ENCODE peak calls at places on chromosome 19, in nine cellular contexts. One of them, this sample, is unnamed.

GRCh38 chr19:33296473-33297060 is 5.8 kb downstream of the CEBPA start:
- DNase-seq in AG04450: no peak
- DNase-seq in NCI-H1417: no peak
- DNase-seq in left cardiac atrium: no peak
- DNase-seq in IMR-90: no peak
- DNase-seq in skeletal muscle cell: no peak
- DNase-seq in iris pigment epithelial cell: no peak
- DNase-seq in activated T-cell treated with anti-CD3 and anti-CD28 coated beads, Interleukin-2, amount 50 U/mL, for 4 hours: no peak
- DNase-seq in WTC11: no peak
- DNase-seq in this sample: no peak

GRCh38 chr19:5330307-5330720 is 10.3 kb downstream of the PTPRS start:
- DNase-seq in AG04450: no peak
- DNase-seq in NCI-H1417: no peak
- DNase-seq in left cardiac atrium: no peak
- DNase-seq in IMR-90: no peak
- DNase-seq in skeletal muscle cell: no peak
- DNase-seq in iris pigment epithelial cell: no peak
- DNase-seq in activated T-cell treated with anti-CD3 and anti-CD28 coated beads, Interleukin-2, amount 50 U/mL, for 4 hours: no peak
- DNase-seq in WTC11: no peak
- DNase-seq in this sample: no peak

GRCh38 chr19:36128392-36128736 is 11.5 kb upstream of the CAPNS1 start:
- DNase-seq in AG04450: no peak
- DNase-seq in NCI-H1417: no peak
- DNase-seq in left cardiac atrium: no peak
- DNase-seq in IMR-90: no peak
- DNase-seq in skeletal muscle cell: no peak
- DNase-seq in iris pigment epithelial cell: no peak
- DNase-seq in activated T-cell treated with anti-CD3 and anti-CD28 coated beads, Interleukin-2, amount 50 U/mL, for 4 hours: no peak
- DNase-seq in WTC11: peak
- DNase-seq in this sample: no peak

GRCh38 chr19:42606660-42607351 is 12.1 kb upstream of the CEACAM8 start:
- DNase-seq in AG04450: no peak
- DNase-seq in NCI-H1417: peak
- DNase-seq in left cardiac atrium: peak
- DNase-seq in IMR-90: peak
- DNase-seq in skeletal muscle cell: no peak
- DNase-seq in iris pigment epithelial cell: peak
- DNase-seq in activated T-cell treated with anti-CD3 and anti-CD28 coated beads, Interleukin-2, amount 50 U/mL, for 4 hours: peak
- DNase-seq in WTC11: peak
- DNase-seq in this sample: peak

GRCh38 chr19:32543107-32543900 is 37.7 kb upstream of the PDCD5 start:
- DNase-seq in AG04450: no peak
- DNase-seq in NCI-H1417: no peak
- DNase-seq in left cardiac atrium: no peak
- DNase-seq in IMR-90: peak
- DNase-seq in skeletal muscle cell: no peak
- DNase-seq in iris pigment epithelial cell: peak
- DNase-seq in activated T-cell treated with anti-CD3 and anti-CD28 coated beads, Interleukin-2, amount 50 U/mL, for 4 hours: no peak
- DNase-seq in WTC11: no peak
- DNase-seq in this sample: no peak

GRCh38 chr19:32223595-32224370 is 121.6 kb upstream of the ZNF507 start:
- DNase-seq in AG04450: no peak
- DNase-seq in NCI-H1417: no peak
- DNase-seq in left cardiac atrium: no peak
- DNase-seq in IMR-90: no peak
- DNase-seq in skeletal muscle cell: no peak
- DNase-seq in iris pigment epithelial cell: no peak
- DNase-seq in activated T-cell treated with anti-CD3 and anti-CD28 coated beads, Interleukin-2, amount 50 U/mL, for 4 hours: no peak
- DNase-seq in WTC11: peak
- DNase-seq in this sample: no peak

GRCh38 chr19:46495789-46496099 is at the start of gene PNMA8B:
- DNase-seq in AG04450: no peak
- DNase-seq in NCI-H1417: peak
- DNase-seq in left cardiac atrium: peak
- DNase-seq in IMR-90: peak
- DNase-seq in skeletal muscle cell: no peak
- DNase-seq in iris pigment epithelial cell: peak
- DNase-seq in activated T-cell treated with anti-CD3 and anti-CD28 coated beads, Interleukin-2, amount 50 U/mL, for 4 hours: peak
- DNase-seq in WTC11: peak
- DNase-seq in this sample: peak

GRCh38 chr19:5152767-5153532 is 184.0 kb downstream of the KDM4B start:
- DNase-seq in AG04450: no peak
- DNase-seq in NCI-H1417: no peak
- DNase-seq in left cardiac atrium: no peak
- DNase-seq in IMR-90: no peak
- DNase-seq in skeletal muscle cell: no peak
- DNase-seq in iris pigment epithelial cell: no peak
- DNase-seq in activated T-cell treated with anti-CD3 and anti-CD28 coated beads, Interleukin-2, amount 50 U/mL, for 4 hours: no peak
- DNase-seq in WTC11: no peak
- DNase-seq in this sample: no peak

GRCh38 chr19:10566658-10567410 is 1.0 kb upstream of the KRI1 start:
- DNase-seq in AG04450: no peak
- DNase-seq in NCI-H1417: no peak
- DNase-seq in left cardiac atrium: peak
- DNase-seq in IMR-90: no peak
- DNase-seq in skeletal muscle cell: no peak
- DNase-seq in iris pigment epithelial cell: no peak
- DNase-seq in activated T-cell treated with anti-CD3 and anti-CD28 coated beads, Interleukin-2, amount 50 U/mL, for 4 hours: no peak
- DNase-seq in WTC11: no peak
- DNase-seq in this sample: no peak

GRCh38 chr19:30896551-30896950 is 452.7 kb downstream of the TSHZ3 start:
- DNase-seq in AG04450: no peak
- DNase-seq in NCI-H1417: no peak
- DNase-seq in left cardiac atrium: no peak
- DNase-seq in IMR-90: no peak
- DNase-seq in skeletal muscle cell: no peak
- DNase-seq in iris pigment epithelial cell: no peak
- DNase-seq in activated T-cell treated with anti-CD3 and anti-CD28 coated beads, Interleukin-2, amount 50 U/mL, for 4 hours: no peak
- DNase-seq in WTC11: no peak
- DNase-seq in this sample: no peak

GRCh38 chr19:16429066-16429758 is 42.6 kb downstream of the EPS15L1 start:
- DNase-seq in AG04450: no peak
- DNase-seq in NCI-H1417: no peak
- DNase-seq in left cardiac atrium: peak
- DNase-seq in IMR-90: no peak
- DNase-seq in skeletal muscle cell: no peak
- DNase-seq in iris pigment epithelial cell: no peak
- DNase-seq in activated T-cell treated with anti-CD3 and anti-CD28 coated beads, Interleukin-2, amount 50 U/mL, for 4 hours: no peak
- DNase-seq in WTC11: no peak
- DNase-seq in this sample: peak

GRCh38 chr19:3814648-3815047 is 28.5 kb upstream of the MATK start:
- DNase-seq in AG04450: no peak
- DNase-seq in NCI-H1417: no peak
- DNase-seq in left cardiac atrium: no peak
- DNase-seq in IMR-90: no peak
- DNase-seq in skeletal muscle cell: no peak
- DNase-seq in iris pigment epithelial cell: no peak
- DNase-seq in activated T-cell treated with anti-CD3 and anti-CD28 coated beads, Interleukin-2, amount 50 U/mL, for 4 hours: no peak
- DNase-seq in WTC11: no peak
- DNase-seq in this sample: no peak

GRCh38 chr19:8036438-8037099 is 16.0 kb upstream of the CCL25 start:
- DNase-seq in AG04450: no peak
- DNase-seq in NCI-H1417: no peak
- DNase-seq in left cardiac atrium: no peak
- DNase-seq in IMR-90: no peak
- DNase-seq in skeletal muscle cell: no peak
- DNase-seq in iris pigment epithelial cell: no peak
- DNase-seq in activated T-cell treated with anti-CD3 and anti-CD28 coated beads, Interleukin-2, amount 50 U/mL, for 4 hours: no peak
- DNase-seq in WTC11: no peak
- DNase-seq in this sample: no peak

GRCh38 chr19:342801-343421 is 1.7 kb downstream of the MIER2 start:
- DNase-seq in AG04450: peak
- DNase-seq in NCI-H1417: no peak
- DNase-seq in left cardiac atrium: peak
- DNase-seq in IMR-90: peak
- DNase-seq in skeletal muscle cell: peak
- DNase-seq in iris pigment epithelial cell: peak
- DNase-seq in activated T-cell treated with anti-CD3 and anti-CD28 coated beads, Interleukin-2, amount 50 U/mL, for 4 hours: no peak
- DNase-seq in WTC11: no peak
- DNase-seq in this sample: no peak

GRCh38 chr19:11064831-11065303 is 24.4 kb upstream of the LDLR start:
- DNase-seq in AG04450: no peak
- DNase-seq in NCI-H1417: no peak
- DNase-seq in left cardiac atrium: no peak
- DNase-seq in IMR-90: no peak
- DNase-seq in skeletal muscle cell: no peak
- DNase-seq in iris pigment epithelial cell: peak
- DNase-seq in activated T-cell treated with anti-CD3 and anti-CD28 coated beads, Interleukin-2, amount 50 U/mL, for 4 hours: no peak
- DNase-seq in WTC11: peak
- DNase-seq in this sample: no peak